ENCODE peak calls at places on chromosomes 16 and 17, in five cellular contexts. B, Y, G, Z and I are unnamed samples.

GRCh38 chr17:29929006-29929543 is 953 bp downstream of the SSH2 start:
- DNase-seq in B (no peak), Y (peak; percentile 52), G (peak; percentile 20), Z (peak; percentile 35), I (no peak)

GRCh38 chr17:39208893-39209292 is 8.8 kb downstream of the RPL19 start:
- DNase-seq in B (no peak), Y (peak; percentile 34), G (no peak), Z (peak; percentile 67), I (no peak)

GRCh38 chr16:80788016-80788415 is 16.4 kb downstream of the CDYL2 start:
- DNase-seq in B (no peak), Y (no peak), G (no peak), Z (no peak), I (no peak)

GRCh38 chr17:31433091-31433790 is 41.8 kb downstream of the RAB11FIP4 start:
- DNase-seq in B (no peak), Y (no peak), G (no peak), Z (no peak), I (no peak)

GRCh38 chr17:81513669-81514484 is 1.3 kb upstream of the ACTG1 start:
- DNase-seq in B (peak; percentile 53), Y (peak; percentile 80), G (peak; percentile 62), Z (peak; percentile 85), I (peak; percentile 66)

GRCh38 chr17:73569758-73570319 is 74.4 kb downstream of the SDK2 start:
- DNase-seq in B (no peak), Y (no peak), G (no peak), Z (no peak), I (no peak)

GRCh38 chr16:24729967-24730815 is 740 bp downstream of the TNRC6A start:
- DNase-seq in B (peak; percentile 15), Y (peak; percentile 20), G (peak; percentile 31), Z (peak; percentile 31), I (peak; percentile 20)

GRCh38 chr17:11028349-11028748 is 190.5 kb upstream of the PIRT start:
- DNase-seq in B (no peak), Y (no peak), G (no peak), Z (no peak), I (no peak)

GRCh38 chr17:65558683-65559311 is 2.7 kb downstream of the AXIN2 start:
- DNase-seq in B (no peak), Y (no peak), G (no peak), Z (peak; percentile 51), I (no peak)

GRCh38 chr16:9906218-9906617 is 276.0 kb downstream of the GRIN2A start:
- DNase-seq in B (no peak), Y (no peak), G (no peak), Z (no peak), I (no peak)

GRCh38 chr17:81379523-81379942 is 15.7 kb upstream of the BAHCC1 start:
- DNase-seq in B (no peak), Y (peak; percentile 77), G (no peak), Z (no peak), I (no peak)

GRCh38 chr17:78130080-78130438 is 512 bp upstream of the TMC8 start:
- DNase-seq in B (no peak), Y (no peak), G (no peak), Z (no peak), I (no peak)

GRCh38 chr17:80529104-80529903 is 15.3 kb upstream of the RPTOR start:
- DNase-seq in B (no peak), Y (no peak), G (no peak), Z (no peak), I (no peak)

GRCh38 chr17:76909971-76910760 is 42.0 kb downstream of the MGAT5B start:
- DNase-seq in B (peak; percentile 83), Y (peak; percentile 31), G (no peak), Z (peak; percentile 91), I (peak; percentile 35)

GRCh38 chr17:29649359-29649758 is 26.6 kb upstream of the CORO6 start:
- DNase-seq in B (no peak), Y (no peak), G (no peak), Z (no peak), I (no peak)

DNA sequence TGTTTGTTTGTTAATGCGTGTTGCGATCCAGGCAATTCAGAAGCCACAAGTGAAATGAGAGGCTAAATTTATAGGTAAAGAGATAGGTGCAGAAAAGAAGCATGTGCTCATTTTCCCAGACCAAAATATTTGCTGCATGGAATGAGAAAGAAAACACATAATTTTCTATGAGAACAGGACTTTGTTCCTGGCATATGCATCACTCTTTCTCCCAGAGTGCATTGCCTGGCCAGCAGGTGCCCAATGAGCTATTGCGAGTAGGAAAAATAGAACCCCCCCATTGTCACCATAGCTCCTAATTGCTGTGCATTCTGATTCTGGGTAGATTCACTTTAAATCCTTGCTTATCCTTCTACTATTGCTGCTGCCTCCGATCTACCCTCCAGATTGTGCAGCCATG is 410.4 kb downstream of the PMP22 start:
- DNase-seq in B (no peak), Y (no peak), G (no peak), Z (no peak), I (no peak)
- H3K27ac ChIP-seq in B (no peak overlapping the region), Y (no peak overlapping the region), G (no peak overlapping the region), Z (peak overlapping the region; percentile 69), I (no peak overlapping the region)

DNA sequence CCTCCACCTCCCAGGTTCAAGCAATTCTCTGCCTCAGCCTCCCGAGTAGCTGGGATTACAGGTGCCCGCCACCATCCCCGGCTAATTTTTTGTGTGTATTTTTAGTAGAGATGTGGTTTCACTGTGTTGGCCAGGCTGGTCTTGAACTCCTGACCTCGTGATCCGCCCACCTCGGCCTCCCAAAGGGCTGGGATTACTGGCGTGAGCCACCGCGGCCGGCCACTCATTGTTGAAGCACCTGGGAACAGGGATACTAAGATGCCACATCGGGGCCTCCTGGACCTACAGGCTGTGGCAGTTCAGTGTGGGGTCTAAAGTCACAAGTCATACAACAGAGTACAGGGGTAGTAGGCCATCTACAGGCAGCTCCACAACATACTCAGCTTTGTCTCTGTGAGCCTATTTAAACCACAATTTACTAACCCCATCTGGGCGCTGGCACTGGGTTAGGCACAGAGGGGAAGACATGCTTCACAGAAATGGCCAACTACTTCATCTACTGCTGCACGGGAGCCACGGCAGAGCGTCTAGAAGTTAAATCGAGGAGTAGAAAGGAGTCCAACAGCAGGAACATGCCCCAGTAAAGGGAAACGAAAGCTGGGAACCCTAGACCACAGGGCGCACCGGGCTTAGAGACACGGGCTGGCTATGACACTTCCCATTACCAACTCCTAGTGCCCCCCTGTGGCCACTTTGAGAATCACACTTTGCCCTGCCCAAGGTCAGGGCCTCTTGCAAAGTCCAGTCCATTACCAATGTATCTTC is 4.3 kb downstream of the VAMP2 start:
- DNase-seq in B (peak; percentile 94), Y (peak; percentile 95), G (peak; percentile 95), Z (peak; percentile 87), I (peak; percentile 73)
- H3K27ac ChIP-seq in B (peak overlapping the region; percentile 98), Y (peak overlapping the region; percentile 98), G (peak overlapping the region; percentile 99), Z (no peak overlapping the region), I (peak overlapping the region; percentile 69)

GRCh38 chr17:15920758-15921239 is 24.1 kb upstream of the ADORA2B start:
- DNase-seq in B (no peak), Y (no peak), G (no peak), Z (no peak), I (no peak)

GRCh38 chr17:15919466-15919865 is 25.5 kb upstream of the ADORA2B start:
- DNase-seq in B (no peak), Y (no peak), G (no peak), Z (no peak), I (no peak)

GRCh38 chr17:15918661-15919259 is 26.2 kb upstream of the ADORA2B start:
- DNase-seq in B (no peak), Y (peak; percentile 59), G (no peak), Z (no peak), I (no peak)

GRCh38 chr17:15922586-15922985 is 22.3 kb upstream of the ADORA2B start:
- DNase-seq in B (no peak), Y (no peak), G (no peak), Z (no peak), I (no peak)

DNA sequence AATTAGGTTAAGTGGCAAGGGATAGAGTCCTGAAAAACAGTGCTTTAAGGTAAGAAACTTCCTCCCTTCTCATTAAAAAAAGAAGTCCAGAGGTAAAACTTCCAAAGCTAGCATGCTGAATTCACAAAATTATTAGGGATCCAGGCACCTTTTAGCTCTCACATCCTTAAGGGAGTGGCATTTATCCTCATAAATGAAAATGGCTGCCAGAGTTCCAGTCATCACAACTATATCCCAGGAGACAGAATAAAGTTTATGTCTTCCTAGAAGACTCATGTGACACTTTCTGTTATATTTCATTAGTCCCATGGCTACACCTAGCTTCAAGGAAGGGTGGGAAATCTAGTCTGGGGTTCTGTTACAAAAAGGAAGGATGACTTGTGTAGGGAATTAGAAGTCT is 23.3 kb upstream of the ADORA2B start:
- DNase-seq in B (no peak), Y (no peak), G (no peak), Z (no peak), I (no peak)
- H3K27ac ChIP-seq in B (no peak overlapping the region), Y (no peak overlapping the region), G (no peak overlapping the region), Z (no peak overlapping the region), I (no peak overlapping the region)

GRCh38 chr17:7022791-7023571 is at the start of gene BCL6B:
- DNase-seq in B (no peak), Y (no peak), G (peak; percentile 38), Z (peak; percentile 68), I (no peak)

GRCh38 chr17:7020894-7021664 is 1.8 kb upstream of the BCL6B start:
- DNase-seq in B (no peak), Y (no peak), G (no peak), Z (no peak), I (no peak)

GRCh38 chr17:7023576-7024401 is 939 bp downstream of the BCL6B start:
- DNase-seq in B (peak; percentile 80), Y (peak; percentile 94), G (peak; percentile 89), Z (peak; percentile 93), I (peak; percentile 63)

GRCh38 chr17:7019839-7020519 is 2.9 kb upstream of the BCL6B start:
- DNase-seq in B (no peak), Y (peak; percentile 74), G (peak; percentile 76), Z (peak; percentile 69), I (no peak)

DNA sequence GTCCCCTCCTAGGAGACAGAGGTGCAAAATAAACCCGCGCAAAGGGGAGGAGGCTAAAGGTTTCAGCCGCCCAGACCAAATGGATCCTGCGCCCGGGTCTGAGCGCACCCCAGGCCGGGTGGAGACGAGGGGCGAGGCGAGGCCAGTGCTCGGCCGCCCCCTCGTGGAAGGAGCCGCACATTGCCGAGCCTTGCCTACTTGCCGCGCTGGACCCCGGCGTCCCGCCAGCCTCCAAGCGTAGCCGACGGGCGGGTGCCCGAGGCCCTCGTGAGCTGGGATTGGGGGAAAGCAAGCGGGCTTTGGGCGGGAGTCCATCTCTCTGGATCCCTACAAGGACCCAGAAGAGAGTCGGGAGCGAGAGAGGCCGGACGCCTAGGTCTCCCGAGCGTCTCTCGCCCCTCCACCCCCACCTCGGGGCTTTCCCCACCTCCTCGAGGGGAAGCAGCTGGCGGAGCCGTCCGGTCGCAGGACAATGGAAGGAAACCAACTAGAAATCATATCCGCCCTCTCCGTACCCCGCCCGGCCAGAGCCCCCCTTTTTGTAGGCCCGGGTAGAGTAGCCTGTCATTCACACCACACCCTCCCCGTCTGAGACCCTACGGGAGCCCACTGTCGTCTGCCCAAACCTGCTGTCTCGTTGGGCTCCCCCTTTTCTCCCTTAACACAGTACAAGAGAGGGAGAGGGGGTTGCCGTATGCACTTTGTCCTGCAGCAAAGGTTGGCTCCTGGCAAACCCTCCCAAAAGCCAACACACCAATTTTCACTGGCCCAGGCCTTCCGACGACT is 664 bp upstream of the BCL6B start:
- DNase-seq in B (peak; percentile 41), Y (peak; percentile 74), G (peak; percentile 75), Z (peak; percentile 92), I (peak; percentile 22)
- H3K27ac ChIP-seq in B (no peak overlapping the region), Y (peak overlapping the region; percentile 70), G (peak overlapping the region; percentile 73), Z (no peak overlapping the region), I (peak overlapping the region; percentile 62)

DNA sequence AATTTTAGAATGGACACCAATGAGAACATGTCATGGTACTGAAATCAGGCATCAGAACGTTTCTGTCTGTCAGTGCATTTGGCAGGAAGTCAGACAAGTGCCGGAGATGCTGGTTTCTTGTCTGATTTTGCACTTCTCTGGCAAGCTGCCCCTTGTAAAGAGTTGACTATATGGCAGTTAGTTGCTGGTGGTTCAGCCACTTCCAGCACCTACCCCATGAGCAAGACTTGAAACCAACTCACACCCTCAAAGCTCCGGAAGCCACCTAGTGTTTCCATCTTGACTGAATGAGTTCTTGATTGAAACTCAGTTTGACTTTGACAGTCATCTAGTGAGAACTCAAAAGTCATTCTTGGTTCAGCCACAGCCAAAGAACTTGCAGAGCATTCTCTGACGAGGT is 225.1 kb downstream of the SPECC1 start:
- DNase-seq in B (no peak), Y (no peak), G (no peak), Z (no peak), I (no peak)
- H3K27ac ChIP-seq in B (peak overlapping the region; percentile 91), Y (no peak overlapping the region), G (no peak overlapping the region), Z (no peak overlapping the region), I (no peak overlapping the region)